ENCODE peak calls at places on chromosomes 5 and 9, in eight cellular contexts. C, A, R, U, H, P, S and N are unnamed samples.

GRCh38 chr5:164191240-164191639 is 685.8 kb downstream of the MAT2B start:
- DNase-seq in H (no peak), P (no peak), S (no peak), A (no peak), R (no peak), U (no peak), C (no peak), N (no peak)

GRCh38 chr9:107674937-107675277 is 185.3 kb upstream of the KLF4 start:
- DNase-seq in H (no peak), S (no peak), A (no peak), P (peak), C (no peak), R (no peak), U (no peak), N (no peak)

GRCh38 chr5:168978015-168978414 is 322.9 kb downstream of the SLIT3 start:
- DNase-seq in U (no peak), C (no peak), H (no peak), A (no peak), P (no peak), R (no peak), S (peak), N (peak)

GRCh38 chr9:7369384-7369821 is 430.2 kb downstream of the DMAC1 start:
- DNase-seq in H (no peak), C (no peak), U (no peak), P (no peak), S (no peak), A (no peak), R (no peak), N (no peak)

GRCh38 chr5:180126716-180127681 is 55.4 kb upstream of the RNF130 start:
- DNase-seq in A (peak), P (no peak), H (no peak), U (peak), S (no peak), R (peak), C (no peak), N (no peak)

GRCh38 chr5:173663810-173664526 is 47.5 kb upstream of the BOD1 start:
- DNase-seq in P (peak), S (no peak), A (no peak), U (no peak), C (no peak), H (no peak), R (no peak), N (no peak)

GRCh38 chr5:76345582-76345981 is 57.5 kb upstream of the IQGAP2 start:
- DNase-seq in U (no peak), A (no peak), S (no peak), H (no peak), C (no peak), P (no peak), R (no peak), N (no peak)

GRCh38 chr9:77128125-77128789 is 49.1 kb upstream of the VPS13A start:
- DNase-seq in U (no peak), A (no peak), R (no peak), S (no peak), C (no peak), H (no peak), P (no peak), N (no peak)

GRCh38 chr9:112921549-112921948 is 30.9 kb upstream of the SLC46A2 start:
- DNase-seq in U (no peak), S (peak), A (no peak), R (no peak), C (no peak), H (no peak), P (no peak), N (no peak)

GRCh38 chr9:136014147-136014927 is 53.2 kb upstream of the UBAC1 start:
- DNase-seq in S (no peak), C (no peak), U (no peak), A (no peak), P (peak), R (no peak), H (no peak), N (no peak)

GRCh38 chr5:37208883-37209808 is 40.0 kb downstream of the CPLANE1 start:
- DNase-seq in H (no peak), R (no peak), A (no peak), S (no peak), C (no peak), P (no peak), U (peak), N (no peak)

GRCh38 chr9:85978496-85978895 is 37.5 kb downstream of the NAA35 start:
- DNase-seq in P (no peak), A (no peak), U (no peak), C (no peak), H (no peak), S (no peak), R (no peak), N (no peak)

GRCh38 chr5:132704875-132705274 is 31.1 kb downstream of the IL4 start:
- DNase-seq in R (no peak), P (no peak), U (no peak), A (no peak), S (no peak), C (no peak), H (no peak), N (peak)

GRCh38 chr5:1386274-1386717 is 41.4 kb upstream of the CLPTM1L start:
- DNase-seq in H (no peak), A (peak), U (peak), C (peak), S (no peak), P (peak), R (no peak), N (peak)

GRCh38 chr5:148834689-148835088 is 8.3 kb downstream of the ADRB2 start:
- DNase-seq in P (no peak), R (no peak), U (no peak), H (no peak), A (no peak), S (no peak), C (no peak), N (no peak)

GRCh38 chr5:128135286-128135685 is 51.7 kb downstream of the SLC12A2 start:
- DNase-seq in P (no peak), S (no peak), C (no peak), A (no peak), R (no peak), U (no peak), H (no peak), N (no peak)

GRCh38 chr9:137970686-137971476 is 93.3 kb downstream of the CACNA1B start:
- DNase-seq in C (no peak), R (no peak), A (no peak), U (no peak), S (no peak), P (no peak), H (no peak), N (no peak)

GRCh38 chr9:98992885-98993569 is 49.3 kb downstream of the COL15A1 start:
- DNase-seq in P (no peak), R (no peak), A (no peak), S (peak), H (no peak), C (no peak), U (no peak), N (no peak)

GRCh38 chr5:75202935-75203334 is 33.7 kb downstream of the ANKRD31 start:
- DNase-seq in P (no peak), C (no peak), R (no peak), U (no peak), A (no peak), S (no peak), H (no peak), N (no peak)

GRCh38 chr5:36162810-36163486 is 11.0 kb downstream of the SKP2 start:
- DNase-seq in R (no peak), P (no peak), C (no peak), S (no peak), A (no peak), U (no peak), H (no peak), N (no peak)

GRCh38 chr9:131714161-131714646 is 25.7 kb downstream of the RAPGEF1 start:
- DNase-seq in P (no peak), U (no peak), S (peak), C (no peak), H (no peak), R (no peak), A (no peak), N (no peak)

GRCh38 chr5:140557965-140558364 is 692 bp upstream of the SRA1 start:
- DNase-seq in A (no peak), U (no peak), H (no peak), P (no peak), S (no peak), R (no peak), C (no peak), N (no peak)

GRCh38 chr9:133375724-133376654 is at the start of the genes STKLD1 and SURF4:
- DNase-seq in A (peak), U (peak), H (peak), S (peak), P (peak), R (peak), C (peak), N (peak)

GRCh38 chr9:34589656-34590375 is at the start of gene CNTFR:
- DNase-seq in C (no peak), U (no peak), R (no peak), P (no peak), H (peak), A (no peak), S (no peak), N (no peak)

GRCh38 chr5:141330299-141331080 is at the start of gene PCDHGA1:
- DNase-seq in S (no peak), P (no peak), A (peak), R (no peak), C (peak), U (no peak), H (no peak), N (no peak)

GRCh38 chr9:98101416-98101815 is 17.6 kb downstream of the TRIM14 start:
- DNase-seq in S (no peak), C (no peak), U (no peak), R (no peak), P (no peak), A (no peak), H (no peak), N (no peak)

GRCh38 chr9:72540348-72540873 is 19.0 kb downstream of the TMC1 start:
- DNase-seq in H (no peak), A (no peak), P (no peak), S (peak), U (no peak), C (no peak), R (no peak), N (no peak)

GRCh38 chr5:107376546-107377276 is 294.0 kb downstream of the EFNA5 start:
- DNase-seq in A (no peak), C (no peak), U (no peak), P (no peak), S (peak), H (no peak), R (no peak), N (no peak)